ENCODE peak calls at places on chromosome 14, in seven cellular contexts. C is GM12891, Z is K562, X is HepG2, W is GM12878, J is SK-N-SH, V is H1. U is an unnamed sample.

GRCh38 chr14:101665478-101666078 is 95.9 kb upstream of the PPP2R5C start:
- DNase-seq in C (peak; percentile 17), Z (no peak), X (peak; percentile 32), W (no peak), J (peak; percentile 63), V (peak; percentile 69), U (no peak)

GRCh38 chr14:63204407-63205280 is at the start of gene RHOJ:
- DNase-seq in C (no peak), Z (no peak), X (no peak), W (no peak), J (no peak), V (peak; percentile 61), U (no peak)

GRCh38 chr14:75553157-75553556 is 25.3 kb upstream of the FLVCR2 start:
- DNase-seq in C (no peak), Z (no peak), X (no peak), W (no peak), J (no peak), V (no peak), U (no peak)

GRCh38 chr14:91284146-91284790 is 39.8 kb upstream of the GPR68 start:
- DNase-seq in C (no peak), Z (no peak), X (no peak), W (no peak), J (peak; percentile 76), V (no peak), U (no peak)

GRCh38 chr14:94332063-94332583 is 9.0 kb upstream of the SERPINA6 start:
- DNase-seq in C (no peak), Z (no peak), X (no peak), W (no peak), J (no peak), V (peak; percentile 27), U (no peak)

GRCh38 chr14:70422538-70422937 is 5.6 kb upstream of the SYNJ2BP start:
- DNase-seq in C (no peak), Z (no peak), X (no peak), W (no peak), J (no peak), V (no peak), U (no peak)

GRCh38 chr14:106347890-106348755 is 821.7 kb downstream of the TMEM121 start:
- DNase-seq in C (no peak), Z (no peak), X (no peak), W (no peak), J (no peak), V (no peak), U (no peak)

GRCh38 chr14:50362791-50363733 is 33.6 kb downstream of the CDKL1 start:
- DNase-seq in C (no peak), Z (no peak), X (no peak), W (no peak), J (no peak), V (no peak), U (no peak)

GRCh38 chr14:65170768-65171251 is 68.5 kb upstream of the MAX start:
- DNase-seq in C (no peak), Z (peak; percentile 11), X (no peak), W (peak; percentile 40), J (peak; percentile 65), V (peak; percentile 74), U (no peak)

GRCh38 chr14:76589246-76589645 is 172.0 kb upstream of the VASH1 start:
- DNase-seq in C (no peak), Z (peak; percentile 2), X (no peak), W (no peak), J (no peak), V (no peak), U (no peak)

GRCh38 chr14:94702629-94703028 is 67.3 kb downstream of the GSC start:
- DNase-seq in C (no peak), Z (no peak), X (no peak), W (no peak), J (no peak), V (no peak), U (no peak)

GRCh38 chr14:68359862-68360552 is 432.9 kb downstream of the ZFP36L1 start:
- DNase-seq in C (no peak), Z (no peak), X (no peak), W (no peak), J (no peak), V (no peak), U (no peak)

GRCh38 chr14:89855961-89856360 is 98.6 kb downstream of the EFCAB11 start:
- DNase-seq in C (no peak), Z (no peak), X (no peak), W (no peak), J (no peak), V (no peak), U (no peak)

GRCh38 chr14:55957950-55958349 is 160.3 kb upstream of the PELI2 start:
- DNase-seq in C (no peak), Z (no peak), X (no peak), W (no peak), J (no peak), V (peak; percentile 49), U (no peak)

GRCh38 chr14:100606687-100607610 is 19.7 kb upstream of the BEGAIN start:
- DNase-seq in C (no peak), Z (no peak), X (no peak), W (no peak), J (peak; percentile 31), V (no peak), U (no peak)

GRCh38 chr14:52402812-52403526 is 88.9 kb downstream of the PTGER2 start:
- DNase-seq in C (no peak), Z (no peak), X (no peak), W (peak; percentile 21), J (no peak), V (no peak), U (no peak)

GRCh38 chr14:104119700-104120251 is 18.6 kb upstream of the KIF26A start:
- DNase-seq in C (no peak), Z (no peak), X (no peak), W (no peak), J (no peak), V (no peak), U (no peak)

GRCh38 chr14:92441751-92442477 is 71.7 kb upstream of the RIN3 start:
- DNase-seq in C (no peak), Z (no peak), X (no peak), W (no peak), J (no peak), V (no peak), U (no peak)
- TF ChIP-seq POLR2AphosphoS5 in C (no peak), Z (no peak), X (no peak), W (no peak), J (no peak), V (no peak), U (no peak)

GRCh38 chr14:92651793-92652382 is 96.5 kb downstream of the LGMN start:
- DNase-seq in C (no peak), Z (no peak), X (no peak), W (no peak), J (no peak), V (no peak), U (peak; percentile 50)
- TF ChIP-seq TAF1 in C (no peak), Z (no peak), X (no peak), W (no peak), J (no peak), V (no peak), U (no peak)

DNA sequence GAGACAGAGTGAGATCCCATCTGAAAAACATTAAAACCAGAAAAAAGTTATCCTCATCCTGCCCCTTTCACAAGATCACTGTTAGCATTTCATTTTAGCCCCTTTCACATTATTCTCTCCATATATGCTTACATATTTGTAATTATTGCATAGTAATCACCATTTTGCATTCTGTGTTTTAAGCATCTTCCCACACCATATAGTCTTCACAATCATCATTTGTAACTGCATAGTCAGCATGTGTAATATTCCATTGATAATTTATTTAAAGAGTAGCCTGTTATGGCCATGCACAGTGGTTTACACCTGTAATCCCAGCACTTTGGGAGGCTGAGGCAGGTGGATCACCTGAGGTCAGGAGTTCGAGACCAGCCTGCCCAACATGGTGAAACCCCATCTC is 11.8 kb downstream of the PAPLN start:
- DNase-seq in C (no peak), Z (no peak), X (no peak), W (no peak), J (no peak), V (no peak), U (no peak)
- TF ChIP-seq POLR2AphosphoS5 in C (no peak), Z (no peak), X (no peak), W (no peak), J (no peak), V (no peak), U (no peak)

GRCh38 chr14:32762886-32763285 is 175.8 kb upstream of the NPAS3 start:
- DNase-seq in C (no peak), Z (no peak), X (no peak), W (no peak), J (no peak), V (no peak), U (no peak)
- TF ChIP-seq TAF1 in C (no peak), Z (no peak), X (no peak), W (no peak), J (no peak), V (no peak), U (no peak)

U was measured in GM12892.